ENCODE peak calls at places on chromosomes 3 and 15, in six cellular contexts. H, L, P, C, W and V are unnamed samples.

GRCh38 chr3:48412375-48413001 is 17.4 kb downstream of the PLXNB1 start:
- DNase-seq in C (no peak), W (no peak), L (no peak), H (no peak), P (no peak), V (no peak)

GRCh38 chr3:123180791-123181190 is 21.0 kb upstream of the SEC22A start:
- DNase-seq in C (no peak), H (no peak), W (no peak), P (no peak), L (no peak), V (no peak)

GRCh38 chr15:74667973-74668372 is 27.9 kb downstream of the EDC3 start:
- DNase-seq in P (no peak), C (no peak), L (no peak), H (no peak), W (no peak), V (no peak)

GRCh38 chr3:179526482-179526881 is 36.2 kb upstream of the ACTL6A start:
- DNase-seq in P (no peak), W (no peak), H (no peak), C (no peak), L (no peak), V (no peak)

GRCh38 chr3:197458179-197458707 is 97.5 kb downstream of the BDH1 start:
- DNase-seq in L (no peak), W (peak), C (no peak), P (no peak), H (no peak), V (no peak)

GRCh38 chr3:9930804-9931418 is 2.7 kb upstream of the CRELD1 start:
- DNase-seq in P (no peak), C (no peak), L (no peak), H (no peak), W (no peak), V (no peak)

GRCh38 chr3:133469140-133469731 is 69.4 kb downstream of the BFSP2 start:
- DNase-seq in H (no peak), P (no peak), L (no peak), W (no peak), C (no peak), V (no peak)

GRCh38 chr3:52040600-52040999 is 15.8 kb downstream of the DUSP7 start:
- DNase-seq in H (no peak), L (no peak), W (no peak), P (no peak), C (no peak), V (no peak)

GRCh38 chr3:139534444-139534812 is 5.1 kb downstream of the RBP1 start:
- DNase-seq in C (no peak), H (no peak), P (no peak), W (no peak), L (no peak), V (peak)

GRCh38 chr15:89907289-89907688 is 5.5 kb downstream of the ARPIN start:
- DNase-seq in H (no peak), L (no peak), W (no peak), C (no peak), P (no peak), V (no peak)

GRCh38 chr3:141476033-141476432 is 10.8 kb upstream of the RASA2 start:
- DNase-seq in P (no peak), C (no peak), H (peak), L (no peak), W (no peak), V (no peak)

GRCh38 chr15:25903024-25903581 is 40.0 kb upstream of the ATP10A start:
- DNase-seq in C (no peak), P (no peak), H (peak), L (no peak), W (no peak), V (no peak)

GRCh38 chr3:57409471-57409870 is 117.0 kb upstream of the ASB14 start:
- DNase-seq in H (no peak), W (no peak), L (no peak), C (no peak), P (no peak), V (no peak)

GRCh38 chr15:91909574-91909973 is 56.1 kb downstream of the SLCO3A1 start:
- DNase-seq in L (no peak), W (no peak), C (no peak), H (no peak), P (no peak), V (no peak)

GRCh38 chr3:172869797-172870518 is 119.4 kb downstream of the ECT2 start:
- DNase-seq in L (no peak), P (no peak), C (no peak), W (no peak), H (no peak), V (no peak)

GRCh38 chr3:133576169-133576568 is 2.7 kb downstream of the CDV3 start:
- DNase-seq in C (no peak), H (no peak), W (no peak), P (no peak), L (no peak), V (no peak)

GRCh38 chr3:54094926-54095325 is 27.4 kb upstream of the CACNA2D3 start:
- DNase-seq in C (no peak), L (no peak), H (no peak), W (no peak), P (no peak), V (no peak)

GRCh38 chr15:47959617-47960398 is 161.0 kb upstream of the SLC24A5 start:
- DNase-seq in L (no peak), C (no peak), P (no peak), W (no peak), H (no peak), V (no peak)

GRCh38 chr15:26260517-26261133 is 397.5 kb upstream of the ATP10A start:
- DNase-seq in H (peak), C (no peak), L (no peak), P (no peak), W (no peak), V (peak)

GRCh38 chr3:107428051-107428858 is 51.0 kb downstream of the CCDC54 start:
- DNase-seq in H (no peak), P (no peak), W (no peak), C (no peak), L (no peak), V (no peak)

GRCh38 chr3:50304601-50305000 is 1.2 kb upstream of the HYAL1 start:
- DNase-seq in C (no peak), W (no peak), P (no peak), L (no peak), H (no peak), V (no peak)

GRCh38 chr15:70096215-70096974 is 1.3 kb downstream of the TLE3 start:
- DNase-seq in H (peak), W (peak), C (peak), P (peak), L (peak), V (peak)

GRCh38 chr15:89371145-89372044 is 36.8 kb upstream of the POLG start:
- DNase-seq in L (no peak), C (no peak), P (no peak), W (peak), H (no peak), V (no peak)

GRCh38 chr3:133954961-133955360 is 59.3 kb upstream of the RAB6B start:
- DNase-seq in W (no peak), H (no peak), C (no peak), L (no peak), P (no peak), V (no peak)

GRCh38 chr3:68977486-68978167 is 35.9 kb downstream of the EOGT start:
- DNase-seq in W (no peak), H (no peak), C (no peak), P (no peak), L (no peak), V (no peak)

GRCh38 chr3:57164217-57164605 is 942 bp downstream of the IL17RD start:
- DNase-seq in L (no peak), W (no peak), H (no peak), P (no peak), C (peak), V (no peak)

GRCh38 chr3:189588061-189588817 is 43.0 kb upstream of the TP63 start:
- DNase-seq in L (peak), W (no peak), H (no peak), P (no peak), C (no peak), V (no peak)

GRCh38 chr3:17233398-17233800 is 348.6 kb downstream of the PLCL2 start:
- DNase-seq in P (peak), H (peak), W (peak), C (peak), L (peak), V (peak)

GRCh38 chr3:115834068-115834467 is 210.8 kb downstream of the GAP43 start:
- DNase-seq in H (no peak), W (no peak), L (no peak), P (no peak), C (no peak), V (no peak)

GRCh38 chr3:188627652-188628051 is 473.7 kb downstream of the LPP start:
- DNase-seq in L (peak), H (no peak), C (no peak), W (no peak), P (no peak), V (peak)

GRCh38 chr15:30921781-30922371 is 18.2 kb downstream of the FAN1 start:
- DNase-seq in W (no peak), L (no peak), H (no peak), C (no peak), P (no peak), V (no peak)

GRCh38 chr3:124669470-124669869 is 60.8 kb upstream of the UMPS start:
- DNase-seq in H (no peak), W (no peak), L (no peak), C (no peak), P (no peak), V (no peak)

GRCh38 chr15:98958918-98959639 is 48.5 kb downstream of the PGPEP1L start:
- DNase-seq in C (no peak), H (no peak), P (no peak), W (no peak), L (no peak), V (no peak)

GRCh38 chr3:106943071-106943470 is 434.2 kb upstream of the CCDC54 start:
- DNase-seq in C (no peak), P (no peak), H (no peak), W (no peak), L (no peak), V (no peak)

GRCh38 chr3:144708437-144708836 is 736.8 kb downstream of the DIPK2A start:
- DNase-seq in W (no peak), C (peak), L (no peak), P (no peak), H (no peak), V (no peak)

GRCh38 chr15:90949979-90950675 is 4.6 kb upstream of the RCCD1 start:
- DNase-seq in W (no peak), L (no peak), H (no peak), P (no peak), C (no peak), V (no peak)

GRCh38 chr3:101216710-101217457 is 103.5 kb downstream of the IMPG2 start:
- DNase-seq in W (no peak), H (no peak), P (no peak), C (peak), L (no peak), V (no peak)